ENCODE peak calls at places on chromosomes 2 and 18, in four cellular contexts. R, I, W and K are unnamed samples.

GRCh38 chr2:235026649-235027557 is 75.1 kb downstream of the SH3BP4 start:
- DNase-seq in I (no peak), R (no peak), W (peak), K (peak)

GRCh38 chr18:50726960-50727589 is 92.7 kb downstream of the MRO start:
- DNase-seq in W (no peak), I (peak), R (no peak), K (no peak)

GRCh38 chr2:32484907-32485306 is 128.1 kb downstream of the BIRC6 start:
- DNase-seq in W (peak), I (no peak), R (no peak), K (peak)

GRCh38 chr2:223086360-223086981 is 34.5 kb downstream of the KCNE4 start:
- DNase-seq in R (no peak), W (no peak), I (no peak), K (no peak)

GRCh38 chr18:11983592-11983991 is 2.3 kb downstream of the IMPA2 start:
- DNase-seq in I (no peak), W (no peak), R (no peak), K (peak)

GRCh38 chr2:10964076-10964812 is 52.5 kb downstream of the KCNF1 start:
- DNase-seq in W (no peak), I (no peak), R (no peak), K (no peak)

GRCh38 chr2:32356735-32357544 is at the start of gene BIRC6:
- DNase-seq in W (peak), R (peak), I (peak), K (peak)

GRCh38 chr18:46761054-46761769 is 4.4 kb upstream of the ST8SIA5 start:
- DNase-seq in W (no peak), I (no peak), R (no peak), K (no peak)

GRCh38 chr2:179340678-179341077 is 76.0 kb upstream of the SESTD1 start:
- DNase-seq in R (no peak), I (no peak), W (peak), K (peak)

GRCh38 chr2:109406301-109406700 is 207.5 kb downstream of the SEPTIN10 start:
- DNase-seq in W (no peak), R (no peak), I (no peak), K (no peak)